ENCODE peak calls at places on chromosomes 4 and X, in ten cellular contexts. M, U, Z, L, S, R, B, Y, W and E are unnamed samples.

GRCh38 chr4:53991821-53992220 is 72.6 kb downstream of the CHIC2 start:
- DNase-seq in U (no peak), B (no peak), S (no peak), Z (no peak), Y (no peak), W (no peak), M (no peak), R (no peak), L (no peak), E (no peak)

GRCh38 chrX:116267511-116268040 is 97.0 kb downstream of the AGTR2 start:
- DNase-seq in Y (no peak), M (no peak), Z (no peak), L (no peak), R (no peak), U (no peak), B (no peak), S (no peak), W (no peak), E (no peak)

GRCh38 chrX:136321532-136321931 is 20.8 kb downstream of the ADGRG4 start:
- DNase-seq in B (no peak), R (no peak), S (no peak), M (no peak), L (no peak), W (no peak), Z (no peak), Y (no peak), U (no peak), E (no peak)

GRCh38 chr4:121307441-121308327 is 73.1 kb downstream of the QRFPR start:
- DNase-seq in Z (peak), M (no peak), U (no peak), B (no peak), L (no peak), S (no peak), W (peak), R (no peak), Y (peak), E (peak)

GRCh38 chrX:113675278-113675677 is 834.6 kb upstream of the AMOT start:
- DNase-seq in W (no peak), L (no peak), R (no peak), U (no peak), S (no peak), B (no peak), Z (no peak), M (no peak), Y (no peak), E (no peak)

GRCh38 chrX:136260801-136261200 is 9.6 kb upstream of the MAP7D3 start:
- DNase-seq in W (no peak), M (no peak), S (no peak), B (no peak), U (no peak), R (no peak), Y (no peak), L (no peak), Z (no peak), E (no peak)

GRCh38 chrX:134836497-134836968 is 154.3 kb upstream of the SMIM10 start:
- DNase-seq in Z (no peak), U (no peak), S (no peak), W (no peak), R (no peak), B (no peak), Y (peak), M (no peak), L (no peak), E (peak)

GRCh38 chrX:150842198-150842553 is 56.3 kb downstream of the CD99L2 start:
- DNase-seq in R (no peak), W (no peak), U (no peak), S (no peak), M (no peak), Z (no peak), B (no peak), L (no peak), Y (no peak), E (no peak)

GRCh38 chrX:5971300-5971699 is 257.4 kb downstream of the NLGN4X start:
- DNase-seq in U (no peak), Y (no peak), L (no peak), W (no peak), M (no peak), S (no peak), R (no peak), B (no peak), Z (no peak), E (no peak)

GRCh38 chr4:8912506-8912905 is 40.9 kb upstream of the HMX1 start:
- DNase-seq in B (no peak), Z (no peak), R (no peak), S (no peak), M (peak), W (no peak), L (no peak), U (no peak), Y (no peak), E (no peak)

GRCh38 chr4:148091896-148092295 is 350.3 kb downstream of the NR3C2 start:
- DNase-seq in W (no peak), L (no peak), R (no peak), Z (no peak), B (no peak), U (no peak), M (no peak), S (no peak), Y (no peak), E (no peak)

GRCh38 chrX:44344194-44344593 is 722 bp upstream of the EFHC2 start:
- DNase-seq in M (peak), U (no peak), Z (peak), L (no peak), B (peak), W (no peak), R (peak), S (no peak), Y (no peak), E (peak)

GRCh38 chr4:7472443-7473013 is 37.8 kb upstream of the PSAPL1 start:
- DNase-seq in M (no peak), L (no peak), B (no peak), U (no peak), S (no peak), Y (no peak), Z (no peak), R (no peak), W (no peak), E (no peak)

GRCh38 chr4:147822128-147822527 is 90.2 kb downstream of the ARHGAP10 start:
- DNase-seq in L (peak), Z (peak), S (no peak), Y (no peak), R (peak), B (peak), U (no peak), W (no peak), M (peak), E (no peak)

GRCh38 chr4:119493419-119493818 is 135.2 kb downstream of the PDE5A start:
- DNase-seq in B (no peak), M (no peak), Y (no peak), S (no peak), L (no peak), R (no peak), Z (no peak), W (no peak), U (no peak), E (peak)

GRCh38 chr4:72919937-72920336 is 149.6 kb downstream of the COX18 start:
- DNase-seq in L (no peak), Z (no peak), U (no peak), M (no peak), R (no peak), S (no peak), B (no peak), W (no peak), Y (no peak), E (no peak)

GRCh38 chr4:65083076-65083475 is 587.2 kb downstream of the EPHA5 start:
- DNase-seq in W (no peak), B (no peak), M (no peak), Z (no peak), U (no peak), L (no peak), R (peak), S (no peak), Y (no peak), E (no peak)

GRCh38 chr4:38717604-38718003 is 53.6 kb downstream of the KLF3 start:
- DNase-seq in Z (no peak), R (no peak), W (no peak), U (no peak), B (no peak), Y (no peak), L (no peak), S (no peak), M (no peak), E (peak)

GRCh38 chr4:81466841-81467671 is 4.7 kb downstream of the RASGEF1B start:
- DNase-seq in U (no peak), W (no peak), M (peak), L (peak), B (peak), Z (peak), R (peak), S (no peak), Y (peak), E (peak)

GRCh38 chr4:7538518-7538917 is 103.8 kb upstream of the PSAPL1 start:
- DNase-seq in Z (no peak), U (no peak), L (no peak), S (no peak), B (no peak), W (no peak), M (no peak), Y (no peak), R (no peak), E (no peak)

GRCh38 chr4:83252782-83253405 is 31.7 kb downstream of the COQ2 start:
- DNase-seq in W (peak), L (peak), S (peak), B (peak), Y (peak), M (peak), U (no peak), Z (peak), R (peak), E (peak)

GRCh38 chr4:3423952-3424351 is 17.8 kb upstream of the HGFAC start:
- DNase-seq in L (no peak), M (no peak), U (no peak), W (no peak), B (no peak), Y (no peak), S (no peak), R (no peak), Z (no peak), E (no peak)

GRCh38 chr4:184163813-184164212 is 53.9 kb downstream of the ENPP6 start:
- DNase-seq in S (no peak), B (peak), W (no peak), L (no peak), Y (no peak), M (peak), R (peak), U (no peak), Z (peak), E (peak)

GRCh38 chrX:140091276-140091886 is 126.1 kb upstream of the CXorf66 start:
- DNase-seq in R (no peak), B (no peak), W (no peak), L (no peak), U (peak), Z (peak), M (peak), S (no peak), Y (no peak), E (peak)

GRCh38 chr4:149785686-149786431 is 29.8 kb downstream of the IQCM start:
- DNase-seq in U (no peak), M (no peak), Y (no peak), L (no peak), R (no peak), W (peak), B (no peak), Z (no peak), S (no peak), E (no peak)

GRCh38 chr4:169201144-169202124 is 69.3 kb downstream of the SH3RF1 start:
- DNase-seq in L (no peak), Z (no peak), S (no peak), Y (no peak), B (no peak), U (no peak), W (no peak), R (no peak), M (no peak), E (no peak)

GRCh38 chr4:125283702-125284279 is 31.0 kb upstream of the FAT4 start:
- DNase-seq in Y (peak), W (no peak), S (no peak), M (no peak), L (no peak), Z (no peak), B (no peak), R (no peak), U (no peak), E (peak)

GRCh38 chr4:16843831-16844508 is 54.5 kb downstream of the LDB2 start:
- DNase-seq in M (no peak), U (no peak), R (no peak), B (no peak), S (no peak), Z (no peak), W (no peak), L (no peak), Y (no peak), E (no peak)

GRCh38 chrX:22686138-22686541 is 313.6 kb upstream of the DDX53 start:
- DNase-seq in U (no peak), M (no peak), Z (peak), B (peak), R (peak), W (no peak), S (no peak), L (peak), Y (no peak), E (no peak)

GRCh38 chr4:81152839-81153713 is 61.9 kb downstream of the PRKG2 start:
- DNase-seq in M (no peak), W (no peak), L (no peak), Z (no peak), Y (no peak), U (no peak), S (no peak), R (no peak), B (no peak), E (no peak)

DNA sequence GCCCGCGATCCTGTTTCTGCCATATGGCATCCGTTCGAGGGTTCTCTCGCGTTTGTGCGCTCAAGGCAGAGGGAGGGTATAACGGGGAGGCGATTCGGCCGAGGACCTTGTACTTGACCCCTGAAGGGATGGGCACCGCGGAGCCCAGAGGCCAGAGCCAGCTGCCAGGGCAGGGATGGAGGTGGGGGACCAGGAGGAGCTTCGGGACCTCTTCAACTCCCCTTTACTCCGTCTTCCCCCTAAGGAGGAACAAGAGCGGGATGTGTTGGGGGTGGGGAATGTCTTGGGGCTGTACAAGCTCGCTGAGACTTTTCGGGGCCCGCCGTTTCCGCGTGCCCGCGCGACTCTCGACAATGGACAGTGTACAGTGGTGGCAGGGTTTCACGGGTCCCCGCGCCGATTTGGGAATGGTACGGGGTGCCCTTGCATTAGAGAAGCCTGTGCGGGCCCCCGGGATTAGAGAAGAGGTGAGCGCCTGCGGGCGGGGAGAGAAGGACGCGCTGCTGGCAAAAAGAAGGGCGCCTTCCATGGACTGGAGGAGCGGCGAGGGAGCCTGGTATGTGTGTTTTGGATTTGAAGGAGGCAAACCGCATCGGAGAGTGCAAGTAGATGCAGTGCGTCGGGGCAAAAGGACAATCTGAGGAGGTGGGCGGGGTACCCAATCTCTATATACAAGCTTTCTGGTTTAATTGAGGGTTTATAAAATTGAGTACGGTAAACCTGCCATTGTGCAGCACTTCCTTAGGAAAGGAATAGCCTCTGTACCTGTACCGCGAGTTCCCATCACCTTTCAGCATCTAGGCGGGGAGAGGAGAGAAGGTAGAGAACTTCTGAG is 841 bp downstream of the UGT8 start:
- DNase-seq in B (no peak), Y (peak), Z (peak), L (no peak), R (no peak), U (peak), S (peak), M (peak), W (no peak), E (no peak)
- TF ChIP-seq POLR2A in B (no peak), Y (no peak), Z (peak), L (no peak), R (no peak), U (no peak), S (no peak), M (no peak), W (peak), E (no peak)

GRCh38 chrX:153972368-153973126 is at the start of gene TMEM187:
- DNase-seq in M (peak), U (peak), Z (peak), L (peak), B (peak), Y (peak), W (no peak), R (peak), S (no peak), E (peak)

GRCh38 chrX:153974726-153975286 is 2.3 kb downstream of the TMEM187 start:
- DNase-seq in W (no peak), U (no peak), M (no peak), B (no peak), Y (no peak), Z (no peak), S (no peak), L (no peak), R (no peak), E (no peak)

GRCh38 chrX:153971632-153972367 is at the start of gene HCFC1:
- DNase-seq in R (peak), W (no peak), S (peak), L (peak), M (peak), Y (peak), Z (peak), B (peak), U (peak), E (peak)

GRCh38 chrX:153974003-153974725 is 1.6 kb downstream of the TMEM187 start:
- DNase-seq in Y (no peak), R (no peak), S (no peak), B (no peak), W (no peak), Z (peak), L (no peak), M (no peak), U (peak), E (no peak)

GRCh38 chrX:153973127-153974002 is 811 bp downstream of the TMEM187 start:
- DNase-seq in B (no peak), L (no peak), R (no peak), Z (peak), W (no peak), U (no peak), S (no peak), M (no peak), Y (no peak), E (peak)
- TF ChIP-seq POLR2A in B (no peak), L (no peak), R (no peak), Z (peak), W (no peak), U (no peak), S (no peak), M (no peak), Y (no peak), E (no peak)

GRCh38 chrX:119941336-119941735 is 2.2 kb downstream of the NKAP start:
- DNase-seq in R (no peak), S (no peak), U (no peak), M (no peak), Y (no peak), W (no peak), Z (no peak), L (no peak), B (no peak), E (no peak)

DNA sequence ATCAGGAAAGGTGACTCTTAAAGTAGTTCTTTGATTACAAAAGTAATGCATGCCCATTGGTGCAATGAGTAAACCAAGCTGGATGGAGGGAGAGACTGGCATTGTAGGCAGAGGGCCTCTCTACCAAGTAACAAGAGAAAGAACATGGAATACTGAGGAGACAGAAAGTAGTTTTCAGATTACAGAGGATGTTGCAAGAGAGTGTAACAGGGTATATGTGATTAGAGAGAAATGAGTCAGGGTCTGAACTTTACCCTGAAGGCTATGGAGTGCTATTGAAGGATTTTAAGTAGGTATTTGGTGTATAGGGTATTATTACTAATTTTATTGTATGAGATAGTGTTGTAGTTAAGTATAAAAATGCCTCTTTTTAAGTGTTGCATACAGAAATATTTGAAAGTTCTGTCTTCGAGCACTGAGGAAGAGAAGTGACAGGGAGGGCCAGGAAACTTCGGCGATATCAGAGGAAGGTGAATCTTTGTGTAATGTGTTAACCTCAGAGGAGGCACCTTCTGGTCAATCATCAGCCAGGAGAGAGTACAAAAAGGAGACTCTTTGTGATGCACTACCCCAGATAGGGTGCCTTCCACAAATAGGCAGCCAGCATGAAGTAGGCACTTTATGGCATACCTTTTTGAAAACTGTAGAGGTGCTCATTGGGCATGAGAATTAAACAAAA is 8.2 kb downstream of the NKAP start:
- DNase-seq in L (no peak), Z (no peak), R (no peak), S (no peak), U (no peak), Y (no peak), B (no peak), M (no peak), W (no peak), E (no peak)
- TF ChIP-seq POLR2A in L (no peak), Z (no peak), R (no peak), S (no peak), U (no peak), Y (no peak), B (no peak), M (no peak), W (no peak), E (no peak)

GRCh38 chrX:129780441-129781105 is 824 bp downstream of the SASH3 start:
- DNase-seq in W (no peak), U (no peak), Y (no peak), R (no peak), M (no peak), S (no peak), L (no peak), Z (no peak), B (no peak), E (no peak)

GRCh38 chrX:129782706-129783105 is 3.0 kb downstream of the SASH3 start:
- DNase-seq in B (no peak), U (no peak), R (no peak), Z (no peak), W (no peak), S (no peak), Y (no peak), M (no peak), L (no peak), E (no peak)

GRCh38 chrX:129779747-129780146 is at the start of gene SASH3:
- DNase-seq in R (peak), W (no peak), S (peak), U (no peak), L (peak), M (peak), B (peak), Y (no peak), Z (peak), E (no peak)

GRCh38 chrX:129782015-129782495 is 2.3 kb downstream of the SASH3 start:
- DNase-seq in Z (no peak), L (no peak), S (no peak), B (no peak), W (no peak), Y (no peak), M (no peak), U (no peak), R (no peak), E (no peak)

GRCh38 chrX:129781134-129782014 is 1.6 kb downstream of the SASH3 start:
- DNase-seq in M (peak), Z (peak), Y (no peak), W (no peak), S (peak), U (no peak), R (peak), L (peak), B (no peak), E (no peak)
- TF ChIP-seq POLR2A in M (no peak), Z (no peak), Y (no peak), W (no peak), S (no peak), U (no peak), R (no peak), L (no peak), B (no peak), E (no peak)

GRCh38 chr4:37687175-37687525 is 974 bp upstream of the RELL1 start:
- DNase-seq in Y (no peak), B (no peak), L (no peak), U (no peak), R (no peak), M (no peak), Z (no peak), W (no peak), S (no peak), E (peak)

GRCh38 chr4:37684154-37684553 is 2.0 kb downstream of the RELL1 start:
- DNase-seq in U (no peak), W (no peak), Z (no peak), Y (no peak), M (no peak), L (no peak), S (no peak), B (no peak), R (no peak), E (no peak)

GRCh38 chr4:37686373-37687174 is at the start of gene RELL1:
- DNase-seq in U (peak), Z (peak), R (peak), Y (peak), B (peak), L (peak), M (peak), S (peak), W (peak), E (peak)

GRCh38 chr4:37685211-37685725 is 908 bp downstream of the RELL1 start:
- DNase-seq in R (peak), Z (peak), U (no peak), B (no peak), W (no peak), M (no peak), S (no peak), L (no peak), Y (no peak), E (peak)

GRCh38 chr4:37685726-37686372 is 327 bp downstream of the RELL1 start:
- DNase-seq in B (peak), R (peak), U (peak), Z (peak), W (no peak), M (peak), L (peak), S (peak), Y (no peak), E (peak)
- TF ChIP-seq POLR2A in B (peak), R (peak), U (peak), Z (peak), W (peak), M (peak), L (peak), S (no peak), Y (peak), E (peak)

GRCh38 chr4:101224358-101225218 is 122.7 kb downstream of the PPP3CA start:
- DNase-seq in Z (no peak), U (no peak), M (no peak), Y (no peak), W (no peak), B (no peak), L (no peak), S (no peak), R (no peak), E (no peak)
- TF ChIP-seq POLR2A in Z (no peak), U (no peak), M (no peak), Y (no peak), W (no peak), B (no peak), L (no peak), S (no peak), R (no peak), E (no peak)